ENCODE peak calls at places on chromosomes 1 and 21, in ten cellular contexts. Z, W, A, O, Q, L, H, K, I and B are unnamed samples. For H3K36me3, the result is how much of the 10 kb centered on the place peaks cover.

GRCh38 chr1:165539306-165539705 is 4.5 kb upstream of the LRRC52 start:
- DNase-seq in W (no peak), L (no peak), A (no peak), K (no peak), O (peak), H (peak), Q (no peak), I (no peak), Z (no peak), B (no peak)

GRCh38 chr1:165152727-165153126 is 203.8 kb downstream of the LMX1A start:
- DNase-seq in L (no peak), A (no peak), Q (no peak), H (no peak), I (no peak), W (no peak), O (peak), K (no peak), Z (no peak), B (no peak)

GRCh38 chr1:220997791-220998190 is 118.5 kb downstream of the HLX start:
- DNase-seq in W (no peak), H (no peak), L (no peak), Z (no peak), K (no peak), O (no peak), A (no peak), I (no peak), Q (no peak), B (no peak)

GRCh38 chr1:107669996-107670395 is 295.0 kb downstream of the VAV3 start:
- DNase-seq in O (no peak), I (no peak), A (no peak), K (no peak), H (peak), W (no peak), Z (peak), Q (peak), L (peak), B (peak)

GRCh38 chr1:19319196-19319595 is 7.1 kb downstream of the SLC66A1 start:
- DNase-seq in A (no peak), W (no peak), K (no peak), H (no peak), Z (no peak), I (no peak), L (no peak), O (no peak), Q (no peak), B (no peak)

GRCh38 chr21:42525228-42525604 is 11.6 kb downstream of the SLC37A1 start:
- DNase-seq in L (no peak), Z (peak), O (peak), W (no peak), K (no peak), I (no peak), H (peak), A (no peak), Q (no peak), B (no peak)

GRCh38 chr1:76668046-76668445 is 199.2 kb upstream of the ST6GALNAC5 start:
- DNase-seq in A (no peak), Q (no peak), L (no peak), O (no peak), Z (no peak), W (no peak), H (no peak), I (no peak), K (no peak), B (no peak)

GRCh38 chr1:55131801-55132200 is 83.4 kb downstream of the USP24 start:
- DNase-seq in Q (no peak), H (peak), L (no peak), Z (no peak), I (no peak), K (no peak), W (no peak), O (no peak), A (no peak), B (no peak)

GRCh38 chr1:46735708-46736324 is 16.9 kb upstream of the EFCAB14 start:
- DNase-seq in H (peak), W (no peak), Q (no peak), A (no peak), K (no peak), I (no peak), L (no peak), O (peak), Z (no peak), B (peak)

GRCh38 chr1:47219590-47220220 is 12.3 kb downstream of the TAL1 start:
- DNase-seq in W (no peak), Q (no peak), A (no peak), K (no peak), L (no peak), O (no peak), H (no peak), Z (no peak), I (no peak), B (no peak)

GRCh38 chr1:154937051-154937987 is 800 bp upstream of the PMVK start:
- DNase-seq in L (peak), Q (peak), Z (peak), I (peak), A (peak), H (peak), K (peak), O (peak), W (peak), B (peak)

GRCh38 chr21:34988139-34988538 is 61.0 kb downstream of the RUNX1 start:
- DNase-seq in A (no peak), O (no peak), H (no peak), W (no peak), I (no peak), K (no peak), L (no peak), Z (no peak), Q (no peak), B (no peak)

GRCh38 chr1:12521096-12521495 is 96.9 kb downstream of the DHRS3 start:
- DNase-seq in Z (no peak), K (no peak), I (no peak), Q (no peak), L (no peak), W (no peak), H (peak), O (no peak), A (no peak), B (no peak)

GRCh38 chr1:185373813-185374524 is 56.9 kb upstream of the IVNS1ABP start:
- DNase-seq in A (no peak), I (no peak), H (peak), O (no peak), Z (no peak), K (no peak), W (no peak), Q (no peak), L (no peak), B (no peak)

GRCh38 chr1:230868736-230869385 is 540 bp upstream of the C1orf198 start:
- DNase-seq in K (no peak), W (no peak), O (peak), Q (peak), Z (peak), A (no peak), H (peak), I (no peak), L (peak), B (peak)

GRCh38 chr1:93908394-93909145 is 660 bp downstream of the GCLM start:
- DNase-seq in O (peak), Z (peak), Q (peak), A (peak), W (peak), L (peak), H (peak), I (peak), K (no peak), B (peak)

GRCh38 chr1:8137406-8138244 is 111.5 kb upstream of the ERRFI1 start:
- DNase-seq in A (no peak), Q (no peak), H (peak), L (no peak), Z (peak), W (no peak), K (peak), O (no peak), I (no peak), B (peak)
- H3K27ac ChIP-seq in A (no peak), Q (peak), H (peak), L (peak), Z (peak), W (peak), K (peak), O (no peak), I (no peak), B (no peak)

DNA sequence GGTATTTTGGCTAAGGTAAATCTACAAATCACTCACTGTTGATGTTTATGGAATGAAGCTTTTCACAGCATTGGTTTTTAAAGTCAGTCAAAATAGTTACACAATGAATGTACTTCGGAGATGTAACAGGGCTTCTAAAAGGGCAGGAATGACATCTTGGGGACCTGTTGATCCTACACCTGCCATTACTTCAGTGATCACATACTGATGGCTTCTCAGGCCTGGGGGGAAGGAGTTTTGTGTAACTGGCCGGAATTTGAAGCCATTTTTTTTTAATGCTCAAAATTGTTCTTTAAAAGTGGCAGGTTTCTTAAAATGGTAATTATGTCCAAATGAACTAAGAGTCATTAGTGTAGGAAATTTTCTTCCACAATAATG is 11.2 kb downstream of the RPL5 start:
- DNase-seq in K (no peak), L (no peak), Q (no peak), I (no peak), H (no peak), W (no peak), A (no peak), O (no peak), Z (no peak), B (no peak)
- H3K36me3 ChIP-seq in K (half or more), L (under half), Q (half or more), I (half or more), H (half or more), W (half or more), A (half or more), O (under half), Z (half or more), B (half or more)

DNA sequence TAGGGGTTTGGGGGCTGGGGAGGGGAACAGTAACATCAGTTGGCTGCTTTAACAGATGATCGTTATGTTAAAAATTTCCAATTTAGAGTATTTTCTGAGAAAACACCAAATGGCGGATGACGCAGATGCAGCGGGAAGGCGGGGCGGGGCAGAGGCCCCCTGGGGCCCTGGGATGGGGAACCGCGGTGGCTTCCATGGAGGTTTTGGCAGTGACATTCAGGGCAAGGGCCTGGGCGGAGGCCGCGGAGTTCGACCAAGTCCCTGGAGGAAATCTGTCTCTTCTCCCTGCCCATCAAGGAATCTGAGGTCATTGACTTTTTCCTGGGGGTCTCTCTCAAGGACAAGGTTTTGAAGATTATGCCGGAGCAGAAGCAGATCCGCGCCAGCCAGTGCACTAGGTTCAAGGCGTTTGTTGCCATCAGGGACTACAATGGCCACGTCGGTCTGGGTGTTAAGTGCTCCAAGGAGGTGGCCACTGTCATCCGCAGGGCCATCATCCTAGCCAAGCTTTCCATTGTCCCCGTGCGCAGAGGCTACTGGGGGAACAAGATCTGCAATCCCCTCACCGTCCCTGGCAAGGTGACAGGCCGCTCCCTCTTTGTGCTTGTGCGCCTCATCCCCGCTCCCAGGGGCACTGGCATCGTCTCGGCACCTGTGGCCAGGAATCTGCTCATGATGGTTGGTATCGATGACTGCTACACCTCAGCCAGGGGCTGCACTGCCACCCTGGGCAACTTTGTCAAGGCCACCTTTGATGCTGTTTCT is 310.2 kb downstream of the PTPRC start:
- DNase-seq in O (no peak), L (no peak), K (no peak), I (no peak), Z (no peak), H (no peak), Q (no peak), W (no peak), A (no peak), B (no peak)
- H3K27ac ChIP-seq in O (no peak), L (no peak), K (no peak), I (no peak), Z (no peak), H (no peak), Q (no peak), W (no peak), A (no peak), B (no peak)

DNA sequence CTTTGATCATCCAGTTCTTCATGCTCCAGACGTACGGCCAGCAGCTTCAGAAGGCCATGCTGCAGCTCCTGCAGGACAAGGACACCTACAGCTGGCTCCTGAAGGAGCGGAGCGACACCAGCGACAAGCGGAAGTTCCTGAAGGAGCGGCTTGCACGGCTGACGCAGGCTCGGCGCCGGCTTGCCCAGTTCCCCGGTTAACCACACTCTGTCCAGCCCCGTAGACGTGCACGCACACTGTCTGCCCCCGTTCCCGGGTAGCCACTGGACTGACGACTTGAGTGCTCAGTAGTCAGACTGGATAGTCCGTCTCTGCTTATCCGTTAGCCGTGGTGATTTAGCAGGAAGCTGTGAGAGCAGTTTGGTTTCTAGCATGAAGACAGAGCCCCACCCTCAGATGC is 32.5 kb downstream of the MX1 start:
- DNase-seq in Q (no peak), Z (no peak), A (no peak), L (no peak), W (no peak), K (no peak), I (no peak), H (no peak), O (no peak), B (no peak)
- H3K36me3 ChIP-seq in Q (half or more), Z (under half), A (under half), L (under half), W (half or more), K (under half), I (under half), H (under half), O (under half), B (under half)

GRCh38 chr1:170145691-170146676 is at the start of gene NTMT2:
- DNase-seq in I (no peak), K (no peak), O (peak), L (no peak), A (no peak), H (no peak), Z (no peak), Q (peak), W (peak), B (no peak)
- H3K27ac ChIP-seq in I (no peak), K (peak), O (no peak), L (no peak), A (no peak), H (no peak), Z (no peak), Q (peak), W (peak), B (no peak)

DNA sequence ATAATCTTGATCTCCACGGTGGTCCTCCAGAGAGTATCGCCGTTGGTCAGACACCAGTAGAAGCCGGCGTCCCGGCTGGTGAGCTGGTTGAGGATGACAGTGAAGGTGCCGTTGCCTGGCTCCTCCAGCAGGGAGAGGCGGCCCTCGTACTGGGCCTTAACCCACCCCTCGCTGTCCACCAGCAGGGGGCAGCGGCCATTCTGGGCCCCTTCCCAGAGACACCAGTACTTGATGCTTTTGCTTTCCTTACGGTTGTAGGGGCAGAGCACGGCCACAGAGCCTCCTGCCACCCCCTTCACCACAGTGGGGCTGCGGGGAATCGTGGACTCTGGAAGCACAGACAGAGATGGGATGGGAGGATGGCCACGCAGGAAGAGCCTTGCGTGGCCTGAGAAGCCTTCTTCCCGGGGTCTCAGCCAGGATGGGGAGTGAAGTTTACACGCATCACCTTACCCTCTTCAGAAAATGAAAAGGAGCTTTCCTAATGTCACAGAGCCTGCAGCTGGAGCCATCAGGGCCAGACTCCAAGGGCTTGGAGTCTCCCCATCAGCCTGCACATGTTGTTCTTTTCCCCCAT is 10.7 kb downstream of the PIGR start:
- DNase-seq in O (peak), L (peak), K (no peak), H (peak), Q (no peak), Z (no peak), A (no peak), W (peak), I (peak), B (no peak)
- H3K36me3 ChIP-seq in O (under half), L (under half), K (under half), H (under half), Q (under half), Z (under half), A (under half), W (under half), I (under half), B (under half)

GRCh38 chr1:201351617-201352016 is 25.9 kb downstream of the TNNT2 start:
- DNase-seq in W (no peak), L (no peak), Z (no peak), K (no peak), H (no peak), O (no peak), Q (no peak), I (no peak), A (no peak), B (no peak)
- H3K27ac ChIP-seq in W (no peak), L (no peak), Z (no peak), K (no peak), H (no peak), O (no peak), Q (no peak), I (no peak), A (no peak), B (no peak)

GRCh38 chr21:38249256-38249655 is 7.5 kb upstream of the KCNJ15 start:
- DNase-seq in A (no peak), Q (no peak), L (no peak), H (no peak), W (no peak), Z (no peak), K (no peak), O (no peak), I (no peak), B (no peak)

GRCh38 chr21:38250991-38251418 is 5.8 kb upstream of the KCNJ15 start:
- DNase-seq in A (no peak), H (no peak), O (no peak), I (no peak), L (no peak), W (no peak), K (no peak), Q (no peak), Z (no peak), B (no peak)

GRCh38 chr21:38244885-38245869 is 11.6 kb upstream of the KCNJ15 start:
- DNase-seq in A (no peak), K (no peak), W (no peak), O (no peak), H (peak), I (peak), Q (no peak), Z (no peak), L (no peak), B (peak)

GRCh38 chr21:38249879-38250278 is 6.9 kb upstream of the KCNJ15 start:
- DNase-seq in I (no peak), K (no peak), Z (no peak), A (no peak), H (no peak), O (no peak), Q (no peak), L (no peak), W (no peak), B (no peak)

DNA sequence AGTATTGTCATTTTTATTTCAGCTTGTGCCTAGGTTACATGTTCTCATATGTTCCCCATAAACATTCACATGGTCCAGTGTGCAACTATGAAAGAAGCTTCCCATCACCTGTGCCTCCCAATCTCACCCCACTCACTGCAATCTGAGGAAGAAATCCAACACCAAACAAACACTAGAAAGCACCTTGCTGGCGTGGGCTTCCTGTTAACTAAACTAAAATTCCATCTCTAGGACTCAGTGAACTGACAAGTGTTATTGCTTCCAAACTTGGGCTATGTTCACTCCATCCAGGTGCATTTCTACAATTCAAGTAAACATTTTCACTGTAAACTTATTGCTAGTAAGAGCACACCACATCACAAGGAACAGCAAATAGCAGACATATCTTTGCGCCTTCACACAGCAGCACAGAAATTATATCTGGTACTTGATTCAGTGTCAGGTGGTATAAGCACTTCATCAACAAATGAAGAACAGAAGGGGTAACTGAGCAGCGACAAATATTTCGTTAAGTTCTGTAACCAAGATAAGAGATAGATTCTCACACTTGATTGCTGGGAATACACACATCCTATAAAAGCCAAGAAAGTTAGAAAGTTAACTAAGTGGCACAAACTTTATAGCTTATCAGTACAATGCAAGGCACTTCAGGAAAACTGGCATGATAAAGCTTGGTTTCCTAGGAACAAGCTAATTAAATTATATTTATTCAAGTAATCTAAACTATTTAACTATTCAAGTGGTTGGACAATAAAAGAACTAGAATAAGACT is 8.9 kb upstream of the KCNJ15 start:
- DNase-seq in Q (no peak), O (no peak), A (no peak), I (no peak), K (no peak), H (no peak), Z (no peak), L (no peak), W (no peak), B (no peak)
- H3K36me3 ChIP-seq in Q (under half), O (under half), A (under half), I (under half), K (under half), H (under half), Z (under half), L (under half), W (under half), B (under half)